ENCODE peak calls at places on chromosomes 16 and 17, in five cellular contexts. X, C, D, T and U are unnamed samples.

GRCh38 chr17:67105213-67105612 is 60.9 kb downstream of the CACNG1 start:
- DNase-seq in X (no peak), C (no peak), D (no peak), T (no peak), U (no peak)

GRCh38 chr16:88623858-88624257 is 14.5 kb upstream of the IL17C start:
- DNase-seq in X (no peak), C (no peak), D (no peak), T (no peak), U (no peak)

GRCh38 chr17:48162305-48162934 is 54.9 kb downstream of the SNX11 start:
- DNase-seq in X (no peak), C (no peak), D (no peak), T (no peak), U (no peak)

GRCh38 chr16:5615868-5616642 is 518.5 kb upstream of the EEF2KMT start:
- DNase-seq in X (peak; percentile 77), C (no peak), D (no peak), T (no peak), U (peak; percentile 6)

GRCh38 chr17:80501739-80502577 is 25.6 kb upstream of the NPTX1 start:
- DNase-seq in X (no peak), C (no peak), D (no peak), T (no peak), U (no peak)

GRCh38 chr16:89037261-89038152 is 56.1 kb upstream of the ACSF3 start:
- DNase-seq in X (no peak), C (no peak), D (no peak), T (no peak), U (no peak)

GRCh38 chr17:49612721-49613120 is 37.0 kb downstream of the NXPH3 start:
- DNase-seq in X (no peak), C (no peak), D (no peak), T (no peak), U (no peak)

GRCh38 chr17:50903604-50904521 is 37.7 kb upstream of the TOB1 start:
- DNase-seq in X (no peak), C (no peak), D (peak; percentile 45), T (no peak), U (no peak)

GRCh38 chr17:43897827-43898226 is 9.5 kb downstream of the MPP2 start:
- DNase-seq in X (no peak), C (no peak), D (no peak), T (peak; percentile 31), U (no peak)

GRCh38 chr16:20875358-20875656 is 24.9 kb downstream of the DCUN1D3 start:
- DNase-seq in X (no peak), C (no peak), D (no peak), T (no peak), U (no peak)

GRCh38 chr16:89653656-89654295 is 3.7 kb downstream of the CHMP1A start:
- DNase-seq in X (no peak), C (no peak), D (no peak), T (no peak), U (no peak)

GRCh38 chr16:79876332-79876730 is 275.8 kb upstream of the MAF start:
- DNase-seq in X (no peak), C (no peak), D (no peak), T (no peak), U (no peak)

GRCh38 chr16:19068237-19068815 is 912 bp downstream of the COQ7 start:
- DNase-seq in X (no peak), C (no peak), D (no peak), T (no peak), U (no peak)

GRCh38 chr17:80770881-80771611 is 220.6 kb upstream of the CHMP6 start:
- DNase-seq in X (no peak), C (no peak), D (no peak), T (no peak), U (no peak)

DNA sequence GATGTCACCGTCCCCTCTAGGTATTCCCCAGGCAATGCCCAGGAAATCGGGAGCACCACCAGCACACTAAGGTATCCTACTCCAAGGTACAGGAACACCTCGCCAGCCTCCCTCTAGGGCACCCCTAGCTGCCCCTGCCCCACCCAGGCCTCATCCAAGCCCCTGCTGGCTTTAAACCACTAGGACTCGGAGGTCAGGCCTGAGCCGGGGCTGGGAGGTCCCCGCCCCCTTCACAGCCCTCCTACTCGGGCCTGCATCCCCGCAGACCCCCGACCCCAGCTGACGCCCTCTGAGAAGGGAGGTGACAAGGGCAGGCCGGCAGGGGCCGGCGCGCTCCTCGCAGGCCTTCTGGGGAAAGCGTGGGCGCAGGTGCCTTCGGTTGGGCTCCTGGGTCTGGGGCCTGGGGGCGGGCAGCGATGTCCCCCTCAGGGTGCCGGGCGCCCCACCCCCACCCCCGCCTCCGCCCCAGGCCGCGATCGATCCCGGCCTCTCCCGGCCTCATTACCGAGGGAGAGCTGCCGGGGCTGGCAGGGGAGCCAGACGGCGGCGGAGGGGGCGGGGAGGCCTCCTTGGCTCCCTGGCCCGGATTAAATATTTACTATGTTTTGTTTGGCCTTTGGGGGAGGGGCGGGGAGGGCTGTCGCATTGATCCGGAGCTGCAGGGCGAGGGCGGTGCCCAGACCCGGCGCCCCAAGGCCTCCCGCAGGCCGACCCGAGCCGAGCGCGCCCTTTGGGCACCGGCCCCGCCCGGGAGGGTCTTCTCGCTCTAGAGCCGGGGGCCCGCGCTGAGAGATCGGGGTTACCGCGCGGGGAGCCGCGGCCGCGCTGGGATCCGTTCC is 27.3 kb downstream of the RTN4RL1 start:
- DNase-seq in X (peak; percentile 86), C (no peak), D (no peak), T (peak; percentile 77), U (no peak)
- TF ChIP-seq CTCF in X (no peak), C (no peak), D (no peak), T (no peak), U (no peak)

GRCh38 chr16:67280090-67281015 is 1.0 kb downstream of the PLEKHG4 start:
- DNase-seq in X (no peak), C (no peak), D (no peak), T (no peak), U (no peak)

GRCh38 chr16:67277999-67278772 is 1.1 kb upstream of the PLEKHG4 start:
- DNase-seq in X (no peak), C (no peak), D (no peak), T (no peak), U (peak; percentile 61)

GRCh38 chr16:67277294-67277998 is 1.9 kb upstream of the PLEKHG4 start:
- DNase-seq in X (no peak), C (peak; percentile 85), D (peak; percentile 96), T (no peak), U (peak; percentile 91)

GRCh38 chr16:67279296-67280089 is at the start of gene PLEKHG4:
- DNase-seq in X (peak; percentile 93), C (peak; percentile 76), D (no peak), T (peak; percentile 55), U (peak; percentile 15)

GRCh38 chr16:67278773-67279295 is 498 bp upstream of the PLEKHG4 start:
- DNase-seq in X (no peak), C (no peak), D (no peak), T (no peak), U (no peak)
- TF ChIP-seq CTCF in X (peak; percentile 29), C (no peak), D (peak; percentile 35), T (peak; percentile 30), U (peak; percentile 32)

GRCh38 chr17:14320098-14320497 is 19.2 kb downstream of the HS3ST3B1 start:
- DNase-seq in X (no peak), C (no peak), D (no peak), T (no peak), U (no peak)
- TF ChIP-seq CTCF in X (no peak), C (no peak), D (no peak), T (no peak), U (no peak)

GRCh38 chr16:85615852-85616607 is 2.9 kb downstream of the GSE1 start:
- DNase-seq in X (peak; percentile 90), C (peak; percentile 86), D (peak; percentile 51), T (no peak), U (peak; percentile 36)
- TF ChIP-seq CTCF in X (peak; percentile 83), C (peak; percentile 76), D (peak; percentile 90), T (peak; percentile 92), U (peak; percentile 97)